ENCODE peak calls at places on chromosomes 16 and 17, in seven cellular contexts. U, K, X, N, D, L and P are unnamed samples.

GRCh38 chr17:40548491-40548981 is 16.7 kb downstream of the CCR7 start:
- DNase-seq in K (no peak), X (no peak), N (no peak), D (no peak), U (no peak), L (no peak), P (no peak)

GRCh38 chr16:54651851-54652770 is 278.6 kb upstream of the IRX5 start:
- DNase-seq in L (no peak), N (peak; percentile 75), U (no peak), X (peak; percentile 23), D (no peak), K (peak; percentile 59), P (no peak)

GRCh38 chr16:86575754-86576557 is 2.4 kb upstream of the FOXL1 start:
- DNase-seq in D (peak; percentile 77), N (peak; percentile 36), L (no peak), K (peak; percentile 97), X (peak; percentile 94), U (no peak), P (no peak)

GRCh38 chr16:85465328-85466307 is 147.5 kb upstream of the GSE1 start:
- DNase-seq in K (peak; percentile 67), L (no peak), U (no peak), N (no peak), X (peak; percentile 27), D (no peak), P (no peak)

GRCh38 chr17:83149761-83150251 is 70.4 kb downstream of the METRNL start:
- DNase-seq in N (no peak), K (peak; percentile 25), X (no peak), D (no peak), L (no peak), U (peak; percentile 19), P (no peak)

GRCh38 chr16:71610447-71610846 is 15.5 kb upstream of the MARVELD3 start:
- DNase-seq in N (no peak), L (no peak), U (no peak), X (peak; percentile 18), D (no peak), K (no peak), P (no peak)

GRCh38 chr16:77387075-77387474 is 47.8 kb downstream of the ADAMTS18 start:
- DNase-seq in U (no peak), X (no peak), N (no peak), K (peak; percentile 10), L (no peak), D (no peak), P (no peak)

GRCh38 chr17:63549289-63549945 is 860 bp upstream of the DCAF7 start:
- DNase-seq in U (no peak), X (no peak), L (no peak), K (no peak), D (no peak), N (no peak), P (no peak)

GRCh38 chr17:61409301-61410099 is 9.9 kb downstream of the TBX2 start:
- DNase-seq in D (peak; percentile 65), X (peak; percentile 80), L (peak; percentile 56), N (peak; percentile 60), U (peak; percentile 65), K (peak; percentile 70), P (peak; percentile 45)

GRCh38 chr16:28202147-28202746 is 9.5 kb downstream of the XPO6 start:
- DNase-seq in L (no peak), D (no peak), K (no peak), U (no peak), X (no peak), N (no peak), P (no peak)

GRCh38 chr17:79989106-79989835 is 46.4 kb downstream of the TBC1D16 start:
- DNase-seq in N (no peak), K (no peak), D (peak; percentile 29), L (no peak), X (no peak), U (no peak), P (no peak)

GRCh38 chr17:39867084-39867890 is 715 bp upstream of the ZPBP2 start:
- DNase-seq in K (no peak), X (no peak), D (no peak), U (peak; percentile 67), L (no peak), N (no peak), P (peak; percentile 27)

GRCh38 chr16:73912311-73912710 is 384.3 kb upstream of the PSMD7 start:
- DNase-seq in L (no peak), X (no peak), N (no peak), U (no peak), D (no peak), K (no peak), P (no peak)

GRCh38 chr17:75352079-75352569 is 53.4 kb downstream of the GRB2 start:
- DNase-seq in L (peak; percentile 30), K (peak; percentile 44), D (no peak), U (no peak), N (peak; percentile 43), X (no peak), P (no peak)

GRCh38 chr16:67552476-67552875 is 9.8 kb upstream of the CTCF start:
- DNase-seq in L (no peak), X (no peak), U (no peak), D (no peak), K (no peak), N (no peak), P (no peak)

GRCh38 chr16:4826980-4827379 is 20.1 kb downstream of the GLYR1 start:
- DNase-seq in U (no peak), L (no peak), X (no peak), N (no peak), D (no peak), K (no peak), P (no peak)

GRCh38 chr16:57775661-57776469 is 26.4 kb downstream of the KIFC3 start:
- DNase-seq in D (peak; percentile 73), K (no peak), N (no peak), U (no peak), X (peak; percentile 21), L (no peak), P (no peak)

GRCh38 chr17:47332287-47332686 is 8.5 kb downstream of the EFCAB13 start:
- DNase-seq in X (no peak), D (no peak), N (no peak), U (no peak), K (no peak), L (no peak), P (no peak)

GRCh38 chr17:78441271-78441986 is 63.0 kb downstream of the PGS1 start:
- DNase-seq in U (no peak), D (no peak), X (no peak), K (no peak), N (no peak), L (no peak), P (no peak)

GRCh38 chr17:40490289-40490853 is 11.1 kb downstream of the TNS4 start:
- DNase-seq in L (peak; percentile 83), D (no peak), X (peak; percentile 90), U (no peak), N (no peak), K (peak; percentile 69), P (no peak)

GRCh38 chr17:41973457-41973856 is 6.9 kb downstream of the CNP start:
- DNase-seq in D (no peak), L (no peak), K (no peak), X (no peak), U (no peak), N (no peak), P (no peak)

DNA sequence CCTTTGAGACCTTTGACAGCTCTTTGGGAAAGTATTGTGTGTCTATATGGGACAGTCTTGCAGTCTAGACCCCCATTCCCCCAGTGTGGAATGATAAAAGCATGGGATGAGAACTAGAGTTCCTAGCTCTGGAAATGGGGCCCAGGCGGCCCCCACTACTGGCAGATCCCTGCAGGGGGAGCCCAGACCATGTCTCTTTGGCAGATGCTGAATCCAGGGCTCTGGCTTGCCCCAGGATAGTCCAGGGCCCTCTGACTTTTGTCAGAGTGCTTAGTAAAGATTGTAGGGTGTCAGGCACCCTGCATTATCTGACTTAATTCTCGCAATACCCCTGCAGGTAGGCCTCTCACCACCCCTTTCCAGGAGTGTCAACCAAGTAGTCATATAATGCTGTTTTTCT is 8.3 kb downstream of the ALKBH5 start:
- DNase-seq in D (no peak), K (no peak), L (no peak), U (no peak), N (no peak), X (no peak), P (no peak)
- H3K9me3 ChIP-seq in D (no peaks in the 10 kb centered on the region), K (no peaks in the 10 kb centered on the region), L (no peaks in the 10 kb centered on the region), U (no peaks in the 10 kb centered on the region), N (no peaks in the 10 kb centered on the region), X (no peaks in the 10 kb centered on the region), P (no peaks in the 10 kb centered on the region)

GRCh38 chr17:5184284-5184683 is 7.4 kb downstream of the ZNF594 start:
- DNase-seq in D (no peak), U (no peak), X (no peak), L (no peak), K (no peak), N (no peak), P (no peak)
- H3K9me3 ChIP-seq in D (peaks cover 10% of the 10 kb centered on the region), U (peaks cover 41% of the 10 kb centered on the region), X (peaks cover 13% of the 10 kb centered on the region), L (peaks cover 18% of the 10 kb centered on the region), K (peaks cover 6% of the 10 kb centered on the region), N (peaks cover 94% of the 10 kb centered on the region), P (peaks cover 35% of the 10 kb centered on the region)

DNA sequence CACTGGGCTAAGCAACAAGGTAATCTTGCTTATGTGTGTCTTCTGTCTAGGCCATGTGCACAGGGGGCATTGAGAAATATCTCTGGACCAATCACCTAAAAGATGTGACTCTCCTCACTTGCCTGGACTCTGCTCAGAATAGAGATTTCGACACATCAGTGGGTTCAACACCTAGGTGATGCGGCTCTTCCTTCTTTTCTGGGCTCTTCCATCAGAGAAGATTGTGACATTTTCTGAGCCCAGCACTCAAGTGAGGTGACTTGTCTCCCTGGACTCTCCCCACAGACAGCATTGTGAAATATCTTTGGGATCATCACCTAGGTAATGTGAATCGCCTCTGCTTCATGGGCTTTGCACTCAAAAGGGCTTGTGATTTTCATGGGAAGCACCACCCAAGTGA is 1904.1 kb downstream of the TP53TG3F start:
- DNase-seq in N (no peak), D (no peak), X (no peak), K (no peak), U (no peak), L (no peak), P (no peak)
- H3K9me3 ChIP-seq in N (no peaks in the 10 kb centered on the region), D (no peaks in the 10 kb centered on the region), X (peaks cover 3% of the 10 kb centered on the region), K (peaks cover 1% of the 10 kb centered on the region), U (peaks cover 3% of the 10 kb centered on the region), L (no peaks in the 10 kb centered on the region), P (peaks cover 2% of the 10 kb centered on the region)

DNA sequence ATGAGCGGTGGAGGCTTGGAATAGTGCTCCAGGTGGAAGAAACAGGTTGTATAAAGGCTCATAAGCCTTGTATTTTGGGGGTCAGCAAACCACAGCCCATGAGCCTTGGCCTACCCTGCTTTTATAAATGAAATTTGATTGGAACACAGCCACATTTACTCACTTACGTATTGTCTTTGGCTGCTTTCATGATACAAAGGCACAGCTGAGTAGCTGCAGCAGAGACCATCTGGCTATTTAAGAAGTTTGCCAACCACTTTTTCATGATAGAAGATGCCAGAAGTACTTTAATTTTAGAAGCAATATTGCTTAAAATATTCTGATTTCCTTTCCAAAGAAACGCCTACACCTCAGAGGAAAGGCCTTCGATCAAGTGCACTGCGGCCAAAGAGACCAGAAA is 73.8 kb downstream of the C17orf58 start:
- DNase-seq in U (no peak), L (no peak), D (no peak), N (no peak), X (no peak), K (peak; percentile 5), P (no peak)
- H3K9me3 ChIP-seq in U (no peaks in the 10 kb centered on the region), L (no peaks in the 10 kb centered on the region), D (no peaks in the 10 kb centered on the region), N (no peaks in the 10 kb centered on the region), X (no peaks in the 10 kb centered on the region), K (no peaks in the 10 kb centered on the region), P (no peaks in the 10 kb centered on the region)

GRCh38 chr17:53680745-53681144 is 142.0 kb upstream of the KIF2B start:
- DNase-seq in X (no peak), L (no peak), K (no peak), N (no peak), D (no peak), U (no peak), P (no peak)
- H3K9me3 ChIP-seq in X (no peaks in the 10 kb centered on the region), L (no peaks in the 10 kb centered on the region), K (no peaks in the 10 kb centered on the region), N (no peaks in the 10 kb centered on the region), D (no peaks in the 10 kb centered on the region), U (no peaks in the 10 kb centered on the region), P (no peaks in the 10 kb centered on the region)